ENCODE peak calls at places on chromosomes 5 and 9, in seven cellular contexts. S is KBM-7; X is NCI-H1436; C is thyroid gland; Y is ELR; O is activated CD4-positive, alpha-beta T cell treated with anti-CD3 and anti-CD28 coated beads for 36 hours; E is glutamatergic neuron. I is an unnamed sample.

GRCh38 chr5:132595624-132596023 is 38.8 kb downstream of the RAD50 start:
- DNase-seq in S (no peak), X (no peak), C (no peak), Y (no peak), O (no peak), E (no peak), I (no peak)

GRCh38 chr9:84600739-84601138 is 68.8 kb upstream of the NTRK2 start:
- DNase-seq in S (no peak), X (no peak), C (peak; percentile 47), Y (no peak), O (no peak), E (no peak), I (no peak)

GRCh38 chr5:33379757-33380156 is 61.0 kb upstream of the TARS1 start:
- DNase-seq in S (peak; percentile 89), X (no peak), C (no peak), Y (peak; percentile 63), O (peak; percentile 4), E (no peak), I (no peak)

GRCh38 chr5:151104795-151105194 is 24.0 kb upstream of the TNIP1 start:
- DNase-seq in S (no peak), X (no peak), C (no peak), Y (no peak), O (no peak), E (no peak), I (no peak)

GRCh38 chr9:110623462-110624025 is 44.0 kb upstream of the SVEP1 start:
- DNase-seq in S (peak; percentile 61), X (peak; percentile 57), C (peak; percentile 12), Y (peak; percentile 80), O (peak; percentile 28), E (no peak), I (peak; percentile 7)

GRCh38 chr5:65961644-65962043 is 35.3 kb downstream of the ERBIN start:
- DNase-seq in S (no peak), X (no peak), C (no peak), Y (peak; percentile 77), O (peak; percentile 28), E (no peak), I (no peak)

GRCh38 chr5:68268363-68269130 is 53.0 kb downstream of the PIK3R1 start:
- DNase-seq in S (no peak), X (no peak), C (no peak), Y (no peak), O (no peak), E (no peak), I (no peak)

GRCh38 chr5:180809403-180810209 is 7.0 kb upstream of the MGAT1 start:
- DNase-seq in S (peak; percentile 90), X (peak; percentile 72), C (peak; percentile 90), Y (peak; percentile 93), O (peak; percentile 97), E (peak; percentile 94), I (peak; percentile 61)

GRCh38 chr9:92726971-92727715 is 37.5 kb downstream of the BICD2 start:
- DNase-seq in S (no peak), X (no peak), C (no peak), Y (peak; percentile 54), O (no peak), E (no peak), I (no peak)

GRCh38 chr5:134549714-134550113 is 24.2 kb downstream of the JADE2 start:
- DNase-seq in S (no peak), X (no peak), C (no peak), Y (peak; percentile 84), O (no peak), E (no peak), I (no peak)

GRCh38 chr9:137045294-137046093 is 483 bp downstream of the NPDC1 start:
- DNase-seq in S (no peak), X (no peak), C (no peak), Y (peak; percentile 72), O (peak; percentile 57), E (peak; percentile 85), I (peak; percentile 41)

GRCh38 chr5:159899067-159900049 is 16.9 kb upstream of the ADRA1B start:
- DNase-seq in S (no peak), X (no peak), C (no peak), Y (peak; percentile 57), O (no peak), E (no peak), I (no peak)

GRCh38 chr5:64506567-64507321 is 929 bp downstream of the RGS7BP start:
- DNase-seq in S (no peak), X (no peak), C (no peak), Y (no peak), O (no peak), E (peak; percentile 46), I (no peak)

GRCh38 chr9:93139365-93140182 is 5.5 kb upstream of the NINJ1 start:
- DNase-seq in S (no peak), X (no peak), C (no peak), Y (no peak), O (no peak), E (no peak), I (no peak)

GRCh38 chr5:94422819-94423218 is 195.6 kb downstream of the KIAA0825 start:
- DNase-seq in S (peak; percentile 4), X (no peak), C (no peak), Y (peak; percentile 50), O (no peak), E (no peak), I (peak; percentile 25)

GRCh38 chr9:13904746-13905145 is 409.2 kb downstream of the NFIB start:
- DNase-seq in S (no peak), X (no peak), C (no peak), Y (no peak), O (no peak), E (no peak), I (no peak)

GRCh38 chr5:124580925-124581821 is 165.3 kb downstream of the ZNF608 start:
- DNase-seq in S (no peak), X (no peak), C (no peak), Y (no peak), O (no peak), E (peak; percentile 24), I (no peak)

GRCh38 chr5:136052692-136053335 is 24.0 kb downstream of the TGFBI start:
- DNase-seq in S (no peak), X (no peak), C (no peak), Y (no peak), O (no peak), E (no peak), I (no peak)

GRCh38 chr5:178069909-178070308 is 43.4 kb upstream of the N4BP3 start:
- DNase-seq in S (peak; percentile 80), X (no peak), C (no peak), Y (peak; percentile 53), O (peak; percentile 73), E (peak; percentile 59), I (peak; percentile 25)